ENCODE peak calls at places on chromosomes 1 and 21, in four cellular contexts. U is IMR-90, L is mesendoderm, M is H1. X is an unnamed sample.

GRCh38 chr1:84825161-84825560 is 67.8 kb downstream of the LPAR3 start:
- DNase-seq in U (no peak), L (peak), M (no peak), X (no peak)

GRCh38 chr21:44366586-44367211 is 13.3 kb downstream of the TRPM2 start:
- DNase-seq in U (no peak), L (no peak), M (no peak), X (peak)

GRCh38 chr1:199742547-199742946 is 285.0 kb upstream of the NR5A2 start:
- DNase-seq in U (peak), L (peak), M (no peak), X (no peak)

GRCh38 chr1:172826096-172826741 is 167.3 kb downstream of the FASLG start:
- DNase-seq in U (peak), L (peak), M (no peak), X (no peak)

GRCh38 chr1:228061411-228062084 is 21.0 kb upstream of the ARF1 start:
- DNase-seq in U (no peak), L (no peak), M (no peak), X (no peak)

GRCh38 chr1:173669491-173669941 is at the start of gene ANKRD45:
- DNase-seq in U (peak), L (peak), M (peak), X (peak)

GRCh38 chr21:32004281-32004680 is 131.5 kb downstream of the HUNK start:
- DNase-seq in U (no peak), L (no peak), M (no peak), X (no peak)

GRCh38 chr1:33255347-33256311 is 663 bp upstream of the ZNF362 start:
- DNase-seq in U (peak), L (peak), M (peak), X (peak)

GRCh38 chr1:46804926-46805325 is 6.1 kb downstream of the CYP4B1 start:
- DNase-seq in U (no peak), L (no peak), M (no peak), X (no peak)

GRCh38 chr1:33410091-33410701 is 20.7 kb downstream of the PHC2 start:
- DNase-seq in U (peak), L (no peak), M (no peak), X (no peak)

GRCh38 chr1:41783189-41783639 is 135.5 kb downstream of the HIVEP3 start:
- DNase-seq in U (peak), L (no peak), M (no peak), X (no peak)

GRCh38 chr1:91685994-91686393 is 185.3 kb downstream of the CDC7 start:
- DNase-seq in U (no peak), L (no peak), M (no peak), X (no peak)

GRCh38 chr1:156167536-156167935 is 14.2 kb downstream of the SEMA4A start:
- DNase-seq in U (no peak), L (no peak), M (no peak), X (no peak)

GRCh38 chr1:36232212-36233031 is 8.2 kb downstream of the THRAP3 start:
- DNase-seq in U (no peak), L (no peak), M (no peak), X (no peak)

DNA sequence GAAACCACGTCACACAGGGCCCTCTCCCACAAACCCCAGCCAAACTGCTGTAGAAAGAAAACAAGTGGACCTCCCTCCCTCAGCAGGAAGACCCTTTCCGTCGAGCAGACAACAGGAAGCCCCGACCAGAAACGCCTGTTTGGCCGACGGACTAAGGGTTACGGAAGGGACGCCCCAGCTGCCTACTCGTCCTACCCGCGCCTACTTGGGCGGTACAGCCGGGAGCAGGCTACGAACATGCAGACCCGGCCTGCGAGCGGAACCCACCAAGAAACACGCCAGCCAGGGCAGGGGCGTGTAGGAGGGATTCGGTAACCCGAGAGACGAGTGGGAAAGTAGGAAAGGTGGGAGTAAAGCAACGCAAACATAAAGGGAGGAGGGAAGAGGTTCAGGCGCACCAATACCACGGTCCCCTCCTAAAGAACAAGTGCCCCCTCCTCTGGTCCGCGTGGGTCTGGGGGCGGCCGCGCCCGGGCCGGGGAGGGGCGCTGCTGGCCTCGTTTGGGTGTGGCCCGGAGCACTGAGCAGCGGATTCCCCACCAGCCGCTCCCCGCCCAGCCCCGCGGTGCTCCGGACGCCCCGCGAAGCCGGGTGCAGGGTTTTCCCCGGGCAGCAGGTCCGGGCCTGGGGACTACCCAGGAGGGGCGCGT is 450 bp downstream of the S100A10 start:
- DNase-seq in U (no peak), L (peak), M (no peak), X (peak)
- H3K56ac ChIP-seq in U (peak), L (peak), M (peak), X (no peak)

DNA sequence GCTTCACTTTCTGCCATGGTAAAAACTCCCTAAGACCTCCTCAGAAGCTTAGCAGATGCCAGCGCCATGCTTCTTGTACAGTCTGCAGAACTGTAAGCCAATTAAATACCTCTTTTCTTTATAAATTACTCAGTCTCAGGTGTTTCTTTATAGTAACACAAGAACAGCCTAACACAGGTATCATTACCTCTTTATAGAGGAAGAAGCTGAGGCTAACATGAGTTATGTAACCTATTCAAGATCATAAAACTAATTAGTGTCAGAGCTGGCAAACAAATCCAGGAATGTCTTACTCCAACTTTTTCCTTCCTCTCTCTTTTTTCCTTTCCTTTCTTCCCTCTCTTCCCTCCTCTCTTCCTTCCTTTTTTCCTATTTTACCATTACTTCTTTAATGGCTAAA is 9.3 kb downstream of the NTMT2 start:
- DNase-seq in U (no peak), L (no peak), M (no peak), X (no peak)
- H2BK120ac ChIP-seq in U (no peak), L (no peak), M (no peak), X (no peak)

DNA sequence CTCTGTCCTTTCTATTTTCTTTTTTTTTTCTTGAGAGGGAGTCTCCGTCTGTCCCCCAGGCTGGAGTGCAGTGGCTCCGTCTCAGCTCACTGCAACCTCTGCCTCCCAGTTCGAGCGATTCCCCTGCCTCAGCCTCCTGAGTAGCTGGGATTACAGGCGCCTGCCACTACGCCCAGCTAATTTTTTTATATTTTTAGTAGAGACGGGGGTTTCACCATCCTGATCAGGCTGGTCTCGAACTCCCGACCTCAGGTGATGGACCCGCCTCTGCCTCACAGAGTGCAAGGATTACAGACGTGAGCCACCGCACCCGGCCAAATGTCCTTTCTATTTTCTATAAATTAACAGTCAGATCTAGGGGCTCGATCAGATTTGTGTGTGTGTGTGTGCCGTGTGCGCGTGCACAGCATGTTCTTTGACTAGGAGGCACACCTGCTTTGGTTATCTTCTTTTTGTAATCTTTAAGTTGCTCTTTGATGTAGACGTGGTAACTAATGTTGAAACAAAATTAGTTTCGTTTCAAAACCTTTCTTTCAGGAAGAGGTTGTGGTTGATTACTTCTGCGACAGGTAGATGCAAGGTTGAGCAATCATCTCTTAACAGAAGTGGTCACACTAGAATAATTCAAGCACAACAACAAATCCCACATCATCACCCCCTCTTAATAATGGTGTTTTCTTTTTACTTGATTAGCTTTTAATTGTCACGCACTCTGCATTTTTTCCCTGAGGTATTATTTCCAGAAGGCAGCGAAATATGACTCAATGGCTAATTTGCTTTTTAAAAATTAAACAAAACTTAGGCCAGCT is 779 bp upstream of the DEGS1 start:
- DNase-seq in U (no peak), L (no peak), M (no peak), X (no peak)
- H2BK5ac ChIP-seq in U (peak), L (no peak), M (no peak), X (no peak)

DNA sequence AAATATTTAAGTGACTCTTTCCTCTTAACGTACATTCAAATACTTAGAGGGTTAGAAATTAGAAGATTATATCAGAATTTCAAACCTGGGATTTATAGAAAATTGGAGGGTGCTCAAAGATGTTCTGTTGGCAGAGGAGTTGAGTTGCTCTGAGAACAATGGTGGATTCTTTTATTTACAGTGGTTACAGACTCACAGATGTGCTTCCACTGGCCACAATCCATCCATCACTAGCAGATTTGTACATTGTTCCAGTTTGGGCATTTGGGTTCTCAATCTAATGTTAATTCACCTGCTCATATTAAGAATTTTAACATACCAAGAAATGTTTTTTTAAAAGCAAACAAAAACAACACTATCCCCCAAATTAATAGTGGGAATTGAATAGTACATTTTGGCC is 23.5 kb downstream of the DNAJC6 start:
- DNase-seq in U (no peak), L (no peak), M (no peak), X (no peak)
- H3K56ac ChIP-seq in U (no peak), L (no peak), M (no peak), X (no peak)

DNA sequence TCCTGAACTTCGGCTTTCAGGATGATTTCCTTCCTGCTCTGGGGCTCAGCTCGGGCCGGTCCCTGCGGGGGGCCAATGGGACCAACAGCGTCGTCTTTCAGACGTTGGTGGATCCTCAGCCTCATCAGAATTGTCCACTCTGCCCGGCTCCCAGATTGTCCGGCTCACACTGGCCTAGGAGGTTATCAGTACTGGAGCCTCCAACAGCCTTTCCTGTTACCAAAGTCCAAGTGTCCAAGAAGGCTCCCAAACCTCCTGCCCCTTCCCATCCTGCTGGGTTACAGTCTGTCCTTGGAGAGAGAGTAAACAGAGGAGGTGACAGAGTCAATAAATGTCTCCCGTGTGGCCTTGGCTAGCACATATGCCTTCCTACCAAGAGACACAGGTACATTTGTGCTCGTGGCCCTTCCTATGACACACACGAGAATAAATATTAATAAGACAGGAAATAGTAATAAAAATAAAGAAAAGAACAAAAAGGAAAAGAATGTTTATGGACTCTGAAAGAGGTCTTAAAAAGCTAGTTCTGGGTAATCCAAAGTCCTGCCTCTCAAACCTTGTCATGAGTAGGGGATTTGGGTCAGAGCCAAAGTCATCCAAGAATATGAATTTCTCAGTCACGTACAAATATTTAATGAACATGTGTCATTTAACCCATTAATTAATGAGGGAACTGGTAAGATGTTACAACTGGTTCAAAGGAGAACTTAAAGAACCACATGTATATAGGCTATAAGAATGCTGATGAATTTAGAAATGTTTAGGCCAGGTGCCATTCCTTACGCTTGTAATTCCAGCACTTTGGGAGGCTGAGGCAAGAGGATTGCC is 80.8 kb upstream of the SLC2A1 start:
- DNase-seq in U (no peak), L (no peak), M (no peak), X (no peak)
- H2BK120ac ChIP-seq in U (no peak), L (no peak), M (no peak), X (no peak)

GRCh38 chr1:230066466-230067404 is at the start of gene GALNT2:
- DNase-seq in U (peak), L (peak), M (peak), X (peak)
- H2BK5ac ChIP-seq in U (peak), L (no peak), M (no peak), X (no peak)

GRCh38 chr1:11616766-11617165 is 37.5 kb downstream of the FBXO2 start:
- DNase-seq in U (no peak), L (no peak), M (no peak), X (no peak)

GRCh38 chr1:11617314-11617713 is 36.9 kb downstream of the FBXO2 start:
- DNase-seq in U (no peak), L (no peak), M (no peak), X (no peak)

GRCh38 chr1:11615109-11615508 is 39.1 kb downstream of the FBXO2 start:
- DNase-seq in U (no peak), L (no peak), M (no peak), X (no peak)

GRCh38 chr1:11620405-11620804 is 33.8 kb downstream of the FBXO2 start:
- DNase-seq in U (no peak), L (no peak), M (no peak), X (no peak)

DNA sequence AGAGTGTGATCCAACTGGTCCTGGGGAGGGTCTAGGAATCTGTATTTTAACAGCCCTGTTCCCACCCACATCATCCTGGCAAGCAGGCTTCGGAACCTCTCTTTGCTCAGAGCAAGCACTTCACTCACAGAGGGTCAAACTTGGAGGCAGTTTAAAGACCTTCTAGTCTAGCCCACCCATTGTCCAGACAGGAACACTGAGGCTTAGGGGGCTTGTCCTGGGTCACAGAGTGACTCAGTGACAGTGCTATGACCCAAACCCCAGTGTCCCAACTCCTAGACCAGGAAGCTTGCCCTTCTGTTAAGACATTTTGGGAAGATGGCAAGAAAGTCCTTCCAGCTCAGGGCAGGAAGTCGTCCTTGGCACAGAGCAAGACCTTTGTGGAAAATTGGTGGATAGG is 36.5 kb downstream of the FBXO2 start:
- DNase-seq in U (no peak), L (no peak), M (no peak), X (no peak)
- H3K56ac ChIP-seq in U (no peak), L (no peak), M (no peak), X (no peak)

GRCh38 chr1:51518730-51519047 is 377 bp downstream of the EPS15 start:
- DNase-seq in U (peak), L (no peak), M (no peak), X (no peak)
- H2BK120ac ChIP-seq in U (no peak), L (no peak), M (no peak), X (no peak)

DNA sequence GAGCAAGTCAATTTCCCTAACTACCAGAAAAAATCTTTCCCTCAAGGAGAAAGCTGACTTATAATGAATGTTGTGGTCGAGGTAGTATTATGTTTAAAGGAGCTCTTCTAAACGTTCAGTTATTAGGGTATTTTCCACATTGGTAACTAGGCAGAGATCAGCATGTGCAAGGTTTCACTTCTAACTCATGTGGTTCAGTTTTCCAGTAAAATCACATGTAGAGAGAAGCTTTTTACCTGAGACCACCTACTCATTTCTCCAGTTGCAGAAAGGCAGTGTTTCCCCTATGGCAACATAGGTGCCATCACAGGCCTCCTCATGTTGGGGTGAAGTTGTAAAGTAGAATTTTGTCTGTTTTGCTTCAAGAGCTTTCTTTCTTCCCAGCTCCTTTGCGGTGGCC is 23.7 kb downstream of the IL23R start:
- DNase-seq in U (no peak), L (no peak), M (no peak), X (no peak)
- H2BK5ac ChIP-seq in U (no peak), L (no peak), M (no peak), X (no peak)

X was measured in H9.